ENCODE peak calls at places on chromosomes 13 and 19, in six cellular contexts. B is breast epithelium, G is HL-60, V is stomach, I is GM12878, W is GM23338. X is an unnamed sample.

GRCh38 chr13:80787604-80788003 is 446.7 kb upstream of the SPRY2 start:
- DNase-seq in G (no peak), W (no peak), I (no peak), V (no peak), B (no peak), X (no peak)

GRCh38 chr19:30784850-30785459 is 412.8 kb downstream of the ZNF536 start:
- DNase-seq in W (peak), I (no peak), G (peak), V (peak), B (no peak), X (no peak)

GRCh38 chr13:83839158-83839557 is 43.1 kb downstream of the SLITRK1 start:
- DNase-seq in V (no peak), G (no peak), I (no peak), B (no peak), W (peak), X (no peak)

GRCh38 chr13:114257014-114257413 is 22.3 kb downstream of the CDC16 start:
- DNase-seq in W (peak), V (no peak), I (no peak), B (no peak), G (no peak), X (no peak)

GRCh38 chr13:54949735-54950134 is 1921.1 kb downstream of the OLFM4 start:
- DNase-seq in B (no peak), W (no peak), I (no peak), V (no peak), G (no peak), X (no peak)

GRCh38 chr13:107210216-107211010 is 642.5 kb upstream of the ARGLU1 start:
- DNase-seq in I (no peak), W (no peak), B (no peak), G (no peak), V (no peak), X (no peak)

GRCh38 chr19:43798546-43799409 is 3.5 kb downstream of the LYPD5 start:
- DNase-seq in B (peak), W (peak), V (peak), G (no peak), I (no peak), X (no peak)

GRCh38 chr13:101757446-101758039 is 305.1 kb downstream of the ITGBL1 start:
- DNase-seq in G (no peak), W (peak), I (no peak), B (no peak), V (no peak), X (peak)

GRCh38 chr19:53867225-53868090 is at the start of gene MYADM:
- DNase-seq in I (peak), V (peak), B (peak), G (peak), W (peak), X (peak)

DNA sequence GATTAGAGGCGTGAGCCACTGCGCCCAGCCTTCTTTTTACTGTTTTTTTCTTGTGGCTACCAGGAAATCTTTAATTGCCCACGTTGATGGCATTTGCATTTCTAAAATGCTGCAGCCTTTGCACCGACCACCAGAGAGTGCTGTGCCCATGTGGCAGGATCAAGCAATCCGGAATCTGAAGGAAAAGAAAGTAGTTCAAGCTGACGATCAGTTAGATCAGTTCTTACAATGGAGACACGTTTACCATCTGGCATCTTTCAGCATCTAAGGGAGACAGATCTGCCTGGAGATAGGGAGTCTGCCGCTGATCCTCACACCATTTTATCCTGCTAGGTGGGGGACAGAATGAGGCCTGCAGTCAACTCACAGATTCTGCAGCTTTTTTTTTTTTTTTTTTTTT is 19.9 kb downstream of the TINCR start:
- DNase-seq in G (peak), B (no peak), V (peak), I (no peak), W (peak), X (no peak)
- H3K4me3 ChIP-seq in G (no peak), B (no peak), V (no peak), I (no peak), W (no peak), X (no peak)

DNA sequence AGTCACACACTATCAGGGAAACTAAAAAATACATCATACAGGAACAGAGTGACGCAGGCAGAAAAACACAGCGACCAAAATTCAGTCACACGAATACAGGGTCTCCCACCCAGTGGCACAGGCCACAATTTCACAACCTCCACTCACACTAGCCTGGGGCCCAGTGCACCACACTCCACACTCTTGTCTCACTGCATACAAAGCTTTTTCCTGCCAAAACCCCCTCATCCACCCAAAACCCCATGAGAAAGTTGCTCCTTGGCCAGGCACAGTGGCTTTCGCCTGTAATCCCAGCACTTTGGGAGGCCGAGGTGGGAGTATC is 1.2 kb downstream of the S1PR5 start:
- DNase-seq in W (no peak), I (no peak), G (no peak), V (no peak), B (no peak), X (no peak)
- TF ChIP-seq POLR2AphosphoS5 in W (no peak), I (no peak), G (no peak), V (no peak), B (no peak), X (no peak)

GRCh38 chr19:2663920-2664571 is 38.4 kb downstream of the GNG7 start:
- DNase-seq in I (no peak), G (no peak), W (no peak), B (no peak), V (peak), X (no peak)

GRCh38 chr19:2666344-2666994 is 36.0 kb downstream of the GNG7 start:
- DNase-seq in B (no peak), I (no peak), W (no peak), V (no peak), G (no peak), X (no peak)

GRCh38 chr19:2670217-2670616 is 32.3 kb downstream of the GNG7 start:
- DNase-seq in G (no peak), I (no peak), V (no peak), B (no peak), W (no peak), X (no peak)

GRCh38 chr19:2665103-2665502 is 37.4 kb downstream of the GNG7 start:
- DNase-seq in G (no peak), I (no peak), W (no peak), B (no peak), V (no peak), X (no peak)

DNA sequence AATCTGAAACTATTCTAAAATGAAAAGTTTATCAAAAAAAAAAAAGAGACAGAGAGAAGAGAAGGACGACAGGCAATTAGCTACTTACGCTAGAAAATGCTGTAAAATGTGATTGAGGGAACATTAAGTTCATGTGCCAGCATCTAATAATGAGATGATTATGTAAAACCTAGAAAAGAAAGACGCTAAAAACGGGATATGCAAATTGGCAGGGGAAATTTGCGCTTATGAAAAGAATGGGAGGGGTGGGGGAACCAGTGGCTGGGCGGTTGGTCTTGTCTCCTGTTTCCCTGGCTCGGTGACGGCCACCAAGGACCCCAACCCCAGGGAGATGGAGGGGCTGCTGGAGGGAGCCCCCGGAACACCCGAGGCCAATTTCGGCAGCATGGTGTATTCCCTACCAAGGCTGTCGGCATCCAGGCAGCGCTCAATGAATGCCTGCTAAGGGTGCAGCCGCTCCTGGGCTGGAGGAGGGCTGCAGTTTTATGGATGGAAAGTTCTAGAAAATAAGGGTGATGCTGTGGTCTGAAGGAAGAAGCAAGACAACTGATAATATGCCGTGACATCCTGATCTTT is 34.2 kb downstream of the GNG7 start:
- DNase-seq in W (no peak), V (no peak), G (no peak), B (no peak), I (no peak), X (no peak)
- H3K4me3 ChIP-seq in W (no peak), V (no peak), G (no peak), B (no peak), I (peak), X (no peak)

DNA sequence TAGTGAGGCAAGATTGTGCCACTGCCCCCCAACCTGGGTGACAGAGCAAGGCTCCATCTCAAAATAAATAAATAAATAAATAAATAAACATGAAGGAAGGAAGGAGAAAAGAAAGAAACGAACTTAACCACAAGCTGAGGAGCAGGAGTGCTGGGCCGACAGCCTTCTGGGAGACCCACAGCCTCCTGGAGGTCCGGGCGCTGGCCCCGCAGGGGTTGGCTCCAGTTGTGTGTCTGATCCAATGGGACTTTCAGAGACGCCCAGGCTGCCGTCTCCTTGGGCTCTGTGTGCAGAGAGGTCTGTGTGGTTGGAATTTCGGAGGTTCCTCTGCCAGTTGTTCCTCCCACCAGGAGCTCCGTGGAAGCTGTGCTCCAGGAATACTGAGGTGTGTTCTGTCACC is 36.0 kb upstream of the MCF2L start:
- DNase-seq in V (no peak), W (no peak), I (no peak), G (no peak), B (no peak), X (no peak)
- TF ChIP-seq POLR2AphosphoS5 in V (no peak), W (no peak), I (no peak), G (no peak), B (no peak), X (no peak)

GRCh38 chr19:48398329-48399235 is 5.1 kb downstream of the GRIN2D start:
- DNase-seq in B (no peak), V (peak), G (peak), W (peak), I (no peak), X (no peak)
- H3K4me3 ChIP-seq in B (peak), V (peak), G (peak), W (peak), I (peak), X (peak)

DNA sequence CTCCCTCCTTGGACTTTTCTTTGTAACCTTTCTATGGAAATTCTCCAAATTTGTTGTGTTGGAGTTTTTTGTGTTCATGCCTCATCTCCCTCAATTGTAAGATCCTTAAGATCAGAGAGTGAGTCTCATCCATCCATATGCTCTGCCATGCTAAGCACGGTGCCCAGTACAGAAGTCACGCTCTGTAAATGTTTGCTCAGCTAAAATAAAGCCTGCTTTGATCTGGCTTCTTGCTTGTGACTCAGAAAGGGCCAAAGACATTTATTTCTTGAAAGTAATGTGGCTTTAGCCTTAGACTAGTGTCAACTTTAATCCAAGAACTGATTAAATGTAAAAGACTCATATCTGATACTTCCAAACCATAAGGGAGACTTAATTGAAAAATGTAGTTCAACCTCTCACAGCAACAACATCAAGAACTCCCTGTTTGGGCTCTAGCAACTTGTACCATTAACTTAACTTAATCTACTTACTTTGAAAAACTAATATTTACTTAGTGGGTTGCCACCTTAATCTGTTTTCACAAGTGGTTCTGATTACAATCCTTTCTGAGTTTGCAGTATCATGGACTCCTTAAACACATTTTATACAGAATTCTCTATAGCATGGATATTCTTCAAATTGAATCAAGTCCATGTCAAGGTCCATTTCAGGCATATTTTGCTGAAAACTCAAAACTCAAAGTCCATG is 100.2 kb downstream of the KL start:
- DNase-seq in G (no peak), W (no peak), I (no peak), V (no peak), B (no peak), X (no peak)
- TF ChIP-seq POLR2AphosphoS5 in G (no peak), W (no peak), I (no peak), V (peak), B (no peak), X (no peak)

DNA sequence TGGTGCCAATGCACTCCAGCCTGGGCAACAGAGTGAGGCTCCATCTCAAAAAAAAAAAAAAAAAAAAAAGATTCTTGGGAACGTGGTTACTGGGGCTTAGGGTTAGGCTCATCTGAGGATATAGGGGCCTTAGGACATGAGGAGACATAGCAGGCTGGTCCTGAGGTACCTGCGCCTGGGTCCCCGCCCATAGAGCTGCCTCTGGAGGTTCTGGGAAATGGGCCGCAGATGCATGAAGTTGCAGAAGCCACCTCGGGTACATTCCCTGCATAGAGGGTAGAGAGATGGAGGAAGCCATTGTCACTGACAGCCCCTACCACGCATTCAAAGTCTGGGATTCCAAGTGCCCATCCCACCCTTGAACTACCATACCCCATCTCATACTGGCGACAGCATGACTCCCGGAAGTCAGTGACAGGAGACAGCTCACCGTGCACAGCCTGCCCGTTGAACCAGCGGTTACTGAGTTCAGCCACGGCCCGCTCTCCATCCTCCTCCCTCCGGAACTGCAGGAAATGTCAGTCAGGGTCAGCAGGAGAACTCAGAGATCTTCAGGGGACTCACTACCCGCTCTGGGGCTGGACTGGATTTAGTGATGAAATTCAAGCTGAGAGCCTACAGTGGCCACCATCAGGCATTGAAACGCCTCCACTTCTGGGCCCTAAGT is 1.4 kb downstream of the U2AF1L4 start:
- DNase-seq in B (no peak), W (no peak), I (no peak), G (no peak), V (no peak), X (no peak)
- H3K4me3 ChIP-seq in B (no peak), W (peak), I (peak), G (no peak), V (no peak), X (no peak)

DNA sequence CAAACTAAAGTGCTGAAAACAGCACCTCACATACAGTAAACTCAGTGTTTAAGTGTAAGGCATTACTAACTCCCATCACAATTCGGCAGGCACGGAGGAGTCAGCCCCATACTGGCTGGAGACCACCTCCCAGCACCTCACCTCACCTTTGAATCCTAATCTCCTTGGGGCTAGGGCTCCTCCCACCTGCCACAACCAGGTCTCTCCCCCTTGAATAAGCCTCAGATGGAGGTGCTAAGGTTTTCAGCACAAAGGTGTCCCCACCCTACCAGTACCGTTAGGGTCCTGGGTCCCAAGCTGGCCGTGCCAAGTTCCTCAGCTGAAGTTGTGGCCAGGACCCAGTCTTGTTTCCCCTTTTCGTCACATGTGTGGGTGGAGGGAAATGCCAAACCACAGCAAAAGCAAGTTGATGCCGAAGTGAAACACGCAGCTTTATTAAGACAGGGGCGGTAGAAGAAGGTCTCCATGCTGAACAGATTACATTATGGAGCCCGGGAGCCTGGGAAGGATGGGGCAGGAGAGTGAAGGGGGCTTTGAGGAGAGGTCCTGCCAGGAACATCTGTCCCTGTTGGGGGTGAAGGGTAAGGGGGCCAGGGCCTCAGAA is at the start of gene IGFLR1:
- DNase-seq in V (peak), B (no peak), G (peak), I (peak), W (no peak), X (no peak)
- TF ChIP-seq POLR2AphosphoS5 in V (no peak), B (no peak), G (peak), I (peak), W (no peak), X (no peak)

GRCh38 chr19:55581145-55581827 is 638 bp upstream of the ZNF579 start:
- DNase-seq in W (peak), I (no peak), B (no peak), G (no peak), V (peak), X (no peak)

GRCh38 chr19:55579766-55580621 is 654 bp downstream of the ZNF579 start:
- DNase-seq in V (no peak), W (peak), I (no peak), G (no peak), B (no peak), X (no peak)

GRCh38 chr19:55580628-55581144 is at the start of gene ZNF579:
- DNase-seq in I (peak), V (peak), W (peak), B (peak), G (peak), X (no peak)

GRCh38 chr19:55578031-55578760 is 2.5 kb downstream of the ZNF579 start:
- DNase-seq in B (no peak), W (no peak), V (no peak), I (no peak), G (no peak), X (no peak)

GRCh38 chr19:55578761-55579747 is 1.6 kb downstream of the ZNF579 start:
- DNase-seq in I (no peak), V (no peak), B (no peak), W (no peak), G (no peak), X (no peak)
- H3K4me3 ChIP-seq in I (peak), V (peak), B (peak), W (peak), G (peak), X (peak)

DNA sequence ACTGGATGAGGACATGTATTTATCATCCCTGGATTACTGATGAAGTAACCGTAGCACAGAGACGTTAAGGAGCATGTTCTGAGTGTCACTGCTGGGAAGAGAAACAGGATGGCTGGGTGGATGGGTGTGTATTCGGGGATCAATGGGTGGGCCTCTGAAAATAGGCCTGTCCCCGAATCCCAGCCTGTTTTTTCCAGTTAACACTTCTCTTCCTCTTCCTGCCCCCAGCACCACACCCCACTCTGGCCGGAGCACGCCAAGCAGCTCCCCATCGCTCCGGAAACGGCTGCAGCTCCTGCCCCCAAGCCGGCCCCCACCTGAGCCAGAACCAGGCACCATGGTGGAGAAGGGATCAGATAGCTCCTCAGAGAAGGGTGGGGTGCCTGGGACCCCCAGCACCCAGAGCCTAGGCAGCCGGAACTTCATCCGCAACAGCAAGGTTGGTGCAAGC is 8.8 kb downstream of the GRAMD1A start:
- DNase-seq in B (no peak), W (no peak), G (no peak), V (no peak), I (no peak), X (no peak)
- TF ChIP-seq POLR2AphosphoS5 in B (peak), W (no peak), G (no peak), V (no peak), I (no peak), X (no peak)

X was measured in SK-N-MC.